ENCODE peak calls at places on chromosomes 11 and 22, in eight cellular contexts. One of them, this sample, is unnamed.

GRCh38 chr11:3837793-3838192 is 3.0 kb downstream of the RHOG start:
- DNase-seq in cardiac fibroblast: peak; percentile 46
- DNase-seq in psoas muscle: peak; percentile 68
- DNase-seq in colonic mucosa: peak; percentile 49
- DNase-seq in body of pancreas: no peak
- DNase-seq in AG09309: no peak
- DNase-seq in fibroblast of the aortic adventitia: no peak
- DNase-seq in uterus: peak; percentile 36
- DNase-seq in this sample: peak; percentile 36

GRCh38 chr22:20591660-20592310 is 84.4 kb downstream of the MED15 start:
- DNase-seq in cardiac fibroblast: no peak
- DNase-seq in psoas muscle: no peak
- DNase-seq in colonic mucosa: no peak
- DNase-seq in body of pancreas: no peak
- DNase-seq in AG09309: no peak
- DNase-seq in fibroblast of the aortic adventitia: peak; percentile 16
- DNase-seq in uterus: no peak
- DNase-seq in this sample: peak; percentile 27

GRCh38 chr11:3156661-3157311 is 8.3 kb downstream of the OSBPL5 start:
- DNase-seq in cardiac fibroblast: no peak
- DNase-seq in psoas muscle: peak; percentile 44
- DNase-seq in colonic mucosa: no peak
- DNase-seq in body of pancreas: no peak
- DNase-seq in AG09309: no peak
- DNase-seq in fibroblast of the aortic adventitia: no peak
- DNase-seq in uterus: no peak
- DNase-seq in this sample: no peak

GRCh38 chr11:61529537-61530225 is 21.1 kb downstream of the LRRC10B start:
- DNase-seq in cardiac fibroblast: no peak
- DNase-seq in psoas muscle: peak; percentile 68
- DNase-seq in colonic mucosa: no peak
- DNase-seq in body of pancreas: peak; percentile 40
- DNase-seq in AG09309: no peak
- DNase-seq in fibroblast of the aortic adventitia: no peak
- DNase-seq in uterus: no peak
- DNase-seq in this sample: no peak

GRCh38 chr11:96197801-96198465 is 145.1 kb downstream of the MAML2 start:
- DNase-seq in cardiac fibroblast: no peak
- DNase-seq in psoas muscle: no peak
- DNase-seq in colonic mucosa: no peak
- DNase-seq in body of pancreas: no peak
- DNase-seq in AG09309: no peak
- DNase-seq in fibroblast of the aortic adventitia: no peak
- DNase-seq in uterus: no peak
- DNase-seq in this sample: no peak

GRCh38 chr11:69923196-69923595 is 104.0 kb upstream of the FGF3 start:
- DNase-seq in cardiac fibroblast: no peak
- DNase-seq in psoas muscle: peak; percentile 36
- DNase-seq in colonic mucosa: no peak
- DNase-seq in body of pancreas: no peak
- DNase-seq in AG09309: no peak
- DNase-seq in fibroblast of the aortic adventitia: no peak
- DNase-seq in uterus: no peak
- DNase-seq in this sample: no peak

GRCh38 chr11:34929794-34930763 is 13.7 kb downstream of the PDHX start:
- DNase-seq in cardiac fibroblast: no peak
- DNase-seq in psoas muscle: no peak
- DNase-seq in colonic mucosa: peak; percentile 76
- DNase-seq in body of pancreas: no peak
- DNase-seq in AG09309: no peak
- DNase-seq in fibroblast of the aortic adventitia: no peak
- DNase-seq in uterus: no peak
- DNase-seq in this sample: peak; percentile 78

GRCh38 chr22:48738204-48738980 is 1089.3 kb downstream of the BRD1 start:
- DNase-seq in cardiac fibroblast: no peak
- DNase-seq in psoas muscle: no peak
- DNase-seq in colonic mucosa: no peak
- DNase-seq in body of pancreas: no peak
- DNase-seq in AG09309: no peak
- DNase-seq in fibroblast of the aortic adventitia: no peak
- DNase-seq in uterus: no peak
- DNase-seq in this sample: no peak

GRCh38 chr11:10561947-10562346 is 6.5 kb downstream of the LYVE1 start:
- DNase-seq in cardiac fibroblast: no peak
- DNase-seq in psoas muscle: no peak
- DNase-seq in colonic mucosa: no peak
- DNase-seq in body of pancreas: no peak
- DNase-seq in AG09309: no peak
- DNase-seq in fibroblast of the aortic adventitia: peak; percentile 36
- DNase-seq in uterus: no peak
- DNase-seq in this sample: no peak

GRCh38 chr11:6563121-6563619 is 40.2 kb downstream of the RRP8 start:
- DNase-seq in cardiac fibroblast: no peak
- DNase-seq in psoas muscle: no peak
- DNase-seq in colonic mucosa: no peak
- DNase-seq in body of pancreas: no peak
- DNase-seq in AG09309: no peak
- DNase-seq in fibroblast of the aortic adventitia: no peak
- DNase-seq in uterus: no peak
- DNase-seq in this sample: no peak

GRCh38 chr22:18024276-18024939 is at the start of gene MICAL3:
- DNase-seq in cardiac fibroblast: peak; percentile 61
- DNase-seq in psoas muscle: peak; percentile 79
- DNase-seq in colonic mucosa: peak; percentile 68
- DNase-seq in body of pancreas: peak; percentile 68
- DNase-seq in AG09309: no peak
- DNase-seq in fibroblast of the aortic adventitia: peak; percentile 58
- DNase-seq in uterus: peak; percentile 48
- DNase-seq in this sample: peak; percentile 69

GRCh38 chr22:33844273-33844672 is 76.0 kb downstream of the LARGE1 start:
- DNase-seq in cardiac fibroblast: no peak
- DNase-seq in psoas muscle: no peak
- DNase-seq in colonic mucosa: no peak
- DNase-seq in body of pancreas: no peak
- DNase-seq in AG09309: no peak
- DNase-seq in fibroblast of the aortic adventitia: no peak
- DNase-seq in uterus: no peak
- DNase-seq in this sample: no peak

GRCh38 chr11:86990079-86990478 is 34.9 kb upstream of the FZD4 start:
- DNase-seq in cardiac fibroblast: peak; percentile 19
- DNase-seq in psoas muscle: no peak
- DNase-seq in colonic mucosa: no peak
- DNase-seq in body of pancreas: no peak
- DNase-seq in AG09309: no peak
- DNase-seq in fibroblast of the aortic adventitia: peak; percentile 30
- DNase-seq in uterus: no peak
- DNase-seq in this sample: no peak

GRCh38 chr22:39622881-39623367 is 52.4 kb downstream of the CACNA1I start:
- DNase-seq in cardiac fibroblast: peak; percentile 35
- DNase-seq in psoas muscle: peak; percentile 86
- DNase-seq in colonic mucosa: peak; percentile 70
- DNase-seq in body of pancreas: peak; percentile 60
- DNase-seq in AG09309: no peak
- DNase-seq in fibroblast of the aortic adventitia: peak; percentile 16
- DNase-seq in uterus: no peak
- DNase-seq in this sample: peak; percentile 69

GRCh38 chr11:17743808-17744119 is 9.2 kb downstream of the KCNC1 start:
- DNase-seq in cardiac fibroblast: no peak
- DNase-seq in psoas muscle: no peak
- DNase-seq in colonic mucosa: no peak
- DNase-seq in body of pancreas: no peak
- DNase-seq in AG09309: no peak
- DNase-seq in fibroblast of the aortic adventitia: peak; percentile 8
- DNase-seq in uterus: no peak
- DNase-seq in this sample: no peak

GRCh38 chr11:14423633-14424032 is 64.7 kb upstream of the RRAS2 start:
- DNase-seq in cardiac fibroblast: peak; percentile 73
- DNase-seq in psoas muscle: no peak
- DNase-seq in colonic mucosa: no peak
- DNase-seq in body of pancreas: no peak
- DNase-seq in AG09309: no peak
- DNase-seq in fibroblast of the aortic adventitia: peak; percentile 64
- DNase-seq in uterus: no peak
- DNase-seq in this sample: no peak

GRCh38 chr22:45506961-45507360 is 4.3 kb downstream of the FBLN1 start:
- DNase-seq in cardiac fibroblast: no peak
- DNase-seq in psoas muscle: no peak
- DNase-seq in colonic mucosa: no peak
- DNase-seq in body of pancreas: no peak
- DNase-seq in AG09309: no peak
- DNase-seq in fibroblast of the aortic adventitia: no peak
- DNase-seq in uterus: no peak
- DNase-seq in this sample: no peak

GRCh38 chr11:101439488-101439887 is 144.3 kb downstream of the TRPC6 start:
- DNase-seq in cardiac fibroblast: no peak
- DNase-seq in psoas muscle: no peak
- DNase-seq in colonic mucosa: no peak
- DNase-seq in body of pancreas: no peak
- DNase-seq in AG09309: no peak
- DNase-seq in fibroblast of the aortic adventitia: no peak
- DNase-seq in uterus: no peak
- DNase-seq in this sample: no peak
- TF ChIP-seq CTCF in cardiac fibroblast: peak; percentile 2
- TF ChIP-seq CTCF in psoas muscle: no peak
- TF ChIP-seq CTCF in colonic mucosa: no peak
- TF ChIP-seq CTCF in body of pancreas: no peak
- TF ChIP-seq CTCF in AG09309: no peak
- TF ChIP-seq CTCF in fibroblast of the aortic adventitia: no peak
- TF ChIP-seq CTCF in uterus: no peak
- TF ChIP-seq CTCF in this sample: no peak

GRCh38 chr11:67278135-67278938 is 10.8 kb upstream of the ANKRD13D start:
- DNase-seq in cardiac fibroblast: no peak
- DNase-seq in psoas muscle: peak; percentile 53
- DNase-seq in colonic mucosa: no peak
- DNase-seq in body of pancreas: no peak
- DNase-seq in AG09309: no peak
- DNase-seq in fibroblast of the aortic adventitia: no peak
- DNase-seq in uterus: peak; percentile 15
- DNase-seq in this sample: no peak

GRCh38 chr11:67275606-67276409 is 9.5 kb downstream of the GRK2 start:
- DNase-seq in cardiac fibroblast: no peak
- DNase-seq in psoas muscle: peak; percentile 41
- DNase-seq in colonic mucosa: no peak
- DNase-seq in body of pancreas: no peak
- DNase-seq in AG09309: no peak
- DNase-seq in fibroblast of the aortic adventitia: no peak
- DNase-seq in uterus: peak; percentile 15
- DNase-seq in this sample: no peak

GRCh38 chr11:67277231-67277961 is 11.1 kb downstream of the GRK2 start:
- DNase-seq in cardiac fibroblast: peak; percentile 80
- DNase-seq in psoas muscle: peak; percentile 94
- DNase-seq in colonic mucosa: peak; percentile 91
- DNase-seq in body of pancreas: peak; percentile 42
- DNase-seq in AG09309: no peak
- DNase-seq in fibroblast of the aortic adventitia: peak; percentile 76
- DNase-seq in uterus: peak; percentile 80
- DNase-seq in this sample: peak; percentile 91

GRCh38 chr11:67274768-67275605 is 8.7 kb downstream of the GRK2 start:
- DNase-seq in cardiac fibroblast: no peak
- DNase-seq in psoas muscle: peak; percentile 76
- DNase-seq in colonic mucosa: no peak
- DNase-seq in body of pancreas: peak; percentile 40
- DNase-seq in AG09309: no peak
- DNase-seq in fibroblast of the aortic adventitia: no peak
- DNase-seq in uterus: peak; percentile 52
- DNase-seq in this sample: no peak

DNA sequence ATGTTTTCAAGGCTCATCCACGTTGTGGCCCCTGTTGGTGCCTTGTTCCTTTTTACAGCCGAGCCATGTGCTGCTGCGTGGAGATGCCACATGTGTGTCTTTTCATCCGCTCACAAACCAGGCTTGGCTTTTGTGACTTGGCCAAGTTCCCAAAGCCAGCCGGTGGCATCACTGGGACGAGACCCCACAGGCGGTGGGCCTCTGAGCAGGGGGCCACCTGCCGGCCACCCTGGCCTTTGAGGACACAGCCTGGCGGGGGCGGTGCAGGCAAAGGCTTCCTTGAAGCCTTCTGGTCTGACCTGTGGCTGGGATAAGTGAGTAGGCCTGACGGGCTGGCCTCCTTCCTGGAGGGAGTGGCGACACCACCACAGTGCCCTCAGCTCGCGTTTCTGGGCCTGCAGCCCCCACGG is 10.6 kb downstream of the GRK2 start:
- DNase-seq in cardiac fibroblast: peak; percentile 41
- DNase-seq in psoas muscle: peak; percentile 72
- DNase-seq in colonic mucosa: peak; percentile 67
- DNase-seq in body of pancreas: no peak
- DNase-seq in AG09309: no peak
- DNase-seq in fibroblast of the aortic adventitia: peak; percentile 34
- DNase-seq in uterus: peak; percentile 57
- DNase-seq in this sample: peak; percentile 59
- TF ChIP-seq CTCF in cardiac fibroblast: peak; percentile 21
- TF ChIP-seq CTCF in psoas muscle: peak; percentile 24
- TF ChIP-seq CTCF in colonic mucosa: peak; percentile 30
- TF ChIP-seq CTCF in body of pancreas: no peak
- TF ChIP-seq CTCF in AG09309: peak; percentile 51
- TF ChIP-seq CTCF in fibroblast of the aortic adventitia: peak; percentile 9
- TF ChIP-seq CTCF in uterus: no peak
- TF ChIP-seq CTCF in this sample: no peak

DNA sequence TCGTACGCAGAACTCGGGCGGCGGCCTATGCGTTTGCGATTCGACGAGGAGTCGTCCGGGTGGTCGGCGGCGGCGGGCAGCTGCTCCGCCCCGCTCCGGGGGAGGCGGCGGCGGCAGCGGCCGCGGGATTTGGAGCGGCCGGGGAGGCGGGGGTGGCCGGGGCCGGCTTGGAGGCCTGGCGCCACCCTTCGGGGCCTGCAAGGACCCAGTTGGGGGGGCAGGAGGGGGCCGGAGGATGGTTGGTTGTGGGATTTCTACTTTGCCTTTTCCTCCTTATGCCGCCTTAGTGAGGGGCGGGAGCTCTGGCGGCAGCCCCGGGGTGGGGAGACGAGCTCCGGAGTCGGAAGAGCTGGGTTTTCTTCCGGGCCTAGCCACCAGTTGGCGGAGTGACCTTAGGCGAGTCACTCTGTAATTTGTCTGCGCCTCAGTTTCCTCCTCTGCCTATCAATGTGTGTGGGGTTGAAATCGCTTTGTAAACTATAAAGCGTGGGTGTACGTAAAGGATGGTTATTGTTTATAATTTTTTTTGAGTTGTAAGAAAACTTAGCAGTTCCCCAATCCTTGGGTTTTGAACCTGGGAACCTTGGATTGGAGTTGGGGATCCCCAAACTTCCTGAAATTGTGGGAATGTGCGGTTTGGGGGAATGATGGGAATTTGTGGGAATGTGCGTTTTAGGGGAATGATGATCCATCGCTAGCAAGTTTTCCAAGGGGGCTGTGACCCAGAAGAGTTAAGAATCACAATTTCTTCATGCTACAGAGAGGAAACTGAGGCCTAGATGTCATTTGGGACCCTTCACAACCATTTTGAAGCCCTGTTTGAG is 679 bp downstream of the TUG1 start:
- DNase-seq in cardiac fibroblast: peak; percentile 56
- DNase-seq in psoas muscle: no peak
- DNase-seq in colonic mucosa: peak; percentile 53
- DNase-seq in body of pancreas: no peak
- DNase-seq in AG09309: no peak
- DNase-seq in fibroblast of the aortic adventitia: peak; percentile 45
- DNase-seq in uterus: peak; percentile 28
- DNase-seq in this sample: peak; percentile 31
- TF ChIP-seq CTCF in cardiac fibroblast: peak; percentile 22
- TF ChIP-seq CTCF in psoas muscle: no peak
- TF ChIP-seq CTCF in colonic mucosa: no peak
- TF ChIP-seq CTCF in body of pancreas: no peak
- TF ChIP-seq CTCF in AG09309: no peak
- TF ChIP-seq CTCF in fibroblast of the aortic adventitia: no peak
- TF ChIP-seq CTCF in uterus: no peak
- TF ChIP-seq CTCF in this sample: no peak

GRCh38 chr11:113789675-113790320 is 10.2 kb downstream of the CLDN25 start:
- DNase-seq in cardiac fibroblast: no peak
- DNase-seq in psoas muscle: no peak
- DNase-seq in colonic mucosa: no peak
- DNase-seq in body of pancreas: no peak
- DNase-seq in AG09309: no peak
- DNase-seq in fibroblast of the aortic adventitia: no peak
- DNase-seq in uterus: no peak
- DNase-seq in this sample: no peak
- TF ChIP-seq CTCF in cardiac fibroblast: no peak
- TF ChIP-seq CTCF in psoas muscle: no peak
- TF ChIP-seq CTCF in colonic mucosa: no peak
- TF ChIP-seq CTCF in body of pancreas: no peak
- TF ChIP-seq CTCF in AG09309: no peak
- TF ChIP-seq CTCF in fibroblast of the aortic adventitia: no peak
- TF ChIP-seq CTCF in uterus: no peak
- TF ChIP-seq CTCF in this sample: no peak